ENCODE peak calls at places on chromosomes 5 and 9, in six cellular contexts. N is mucosa of descending colon; G is foreskin fibroblast; D is CD8-positive, alpha-beta T cell; K is heart right ventricle; Z is fibroblast of the aortic adventitia. O is an unnamed sample.

GRCh38 chr9:133421615-133422542 is at the start of gene ADAMTS13:
- DNase-seq in Z (no peak), D (no peak), N (no peak), G (no peak), K (no peak), O (no peak)

GRCh38 chr5:161846731-161847130 is 1.2 kb upstream of the GABRA1 start:
- DNase-seq in Z (no peak), N (no peak), K (no peak), G (no peak), D (no peak), O (no peak)

GRCh38 chr9:89497978-89498844 is at the start of gene SEMA4D:
- DNase-seq in K (peak), Z (peak), D (peak), G (peak), N (peak), O (no peak)

GRCh38 chr5:17243287-17244063 is 26.0 kb downstream of the BASP1 start:
- DNase-seq in N (no peak), D (no peak), G (no peak), K (no peak), Z (no peak), O (no peak)

GRCh38 chr9:1267141-1267570 is 217.0 kb downstream of the DMRT2 start:
- DNase-seq in D (no peak), G (peak), Z (no peak), K (no peak), N (no peak), O (no peak)

GRCh38 chr9:137255448-137256114 is 454 bp downstream of the NELFB start:
- DNase-seq in N (no peak), K (no peak), Z (peak), G (peak), D (no peak), O (no peak)

GRCh38 chr9:91156451-91157234 is 205.1 kb downstream of the AUH start:
- DNase-seq in K (no peak), Z (no peak), G (no peak), N (no peak), D (peak), O (no peak)

GRCh38 chr5:169797577-169797976 is 160.5 kb downstream of the DOCK2 start:
- DNase-seq in N (no peak), K (no peak), D (no peak), Z (no peak), G (no peak), O (no peak)

GRCh38 chr9:36793277-36793676 is 220.6 kb downstream of the MELK start:
- DNase-seq in K (no peak), N (no peak), D (no peak), G (no peak), Z (no peak), O (no peak)

GRCh38 chr9:137235424-137236237 is 4.9 kb downstream of the SLC34A3 start:
- DNase-seq in G (no peak), D (no peak), K (no peak), Z (no peak), N (no peak), O (no peak)

GRCh38 chr9:73023025-73023541 is 70.2 kb upstream of the ALDH1A1 start:
- DNase-seq in K (peak), Z (peak), N (peak), D (peak), G (peak), O (peak)

GRCh38 chr5:56402273-56403223 is 169.4 kb upstream of the ANKRD55 start:
- DNase-seq in K (no peak), G (no peak), Z (no peak), D (no peak), N (no peak), O (no peak)

GRCh38 chr9:89153618-89154017 is 25.0 kb downstream of the SHC3 start:
- DNase-seq in Z (peak), K (no peak), G (peak), N (no peak), D (no peak), O (peak)

GRCh38 chr9:36597412-36598178 is 24.9 kb downstream of the MELK start:
- DNase-seq in Z (peak), D (no peak), K (no peak), N (no peak), G (peak), O (peak)

GRCh38 chr9:21688108-21689102 is 114.0 kb upstream of the MTAP start:
- DNase-seq in Z (peak), K (no peak), G (peak), D (no peak), N (no peak), O (peak)

GRCh38 chr9:83343366-83343765 is 194.8 kb downstream of the FRMD3 start:
- DNase-seq in Z (no peak), G (no peak), N (no peak), D (no peak), K (no peak), O (no peak)

GRCh38 chr5:22835630-22836029 is 17.5 kb downstream of the CDH12 start:
- DNase-seq in K (no peak), N (no peak), D (no peak), Z (no peak), G (no peak), O (no peak)

GRCh38 chr5:112647428-112647827 is 90.3 kb upstream of the APC start:
- DNase-seq in G (no peak), D (no peak), N (no peak), Z (no peak), K (no peak), O (no peak)

GRCh38 chr5:72465601-72466563 is 41.3 kb downstream of the ZNF366 start:
- DNase-seq in G (peak), Z (peak), N (no peak), K (no peak), D (no peak), O (no peak)

GRCh38 chr5:50292735-50293394 is 148.2 kb downstream of the EMB start:
- DNase-seq in K (no peak), D (no peak), N (no peak), G (no peak), Z (no peak), O (no peak)

GRCh38 chr5:1555808-1556681 is 32.3 kb upstream of the LPCAT1 start:
- DNase-seq in N (no peak), G (no peak), Z (no peak), K (no peak), D (no peak), O (no peak)

GRCh38 chr5:1729641-1730486 is 69.8 kb downstream of the MRPL36 start:
- DNase-seq in D (peak), G (no peak), N (no peak), K (no peak), Z (no peak), O (no peak)

GRCh38 chr5:56094579-56095361 is 100.0 kb upstream of the IL6ST start:
- DNase-seq in G (no peak), K (no peak), D (no peak), N (no peak), Z (no peak), O (no peak)

GRCh38 chr5:120817044-120817985 is 353.2 kb downstream of the PRR16 start:
- DNase-seq in D (no peak), K (no peak), N (no peak), Z (peak), G (peak), O (no peak)

GRCh38 chr9:138098908-138099791 is 221.6 kb downstream of the CACNA1B start:
- DNase-seq in K (no peak), D (peak), Z (no peak), G (no peak), N (no peak), O (no peak)

GRCh38 chr9:5633243-5633642 is 4.3 kb downstream of the RIC1 start:
- DNase-seq in D (no peak), Z (peak), K (no peak), G (no peak), N (no peak), O (no peak)

GRCh38 chr5:113250341-113250953 is 184.3 kb downstream of the TSSK1B start:
- DNase-seq in Z (peak), G (peak), N (no peak), K (no peak), D (no peak), O (peak)

GRCh38 chr5:103744159-103744558 is 181.6 kb upstream of the NUDT12 start:
- DNase-seq in N (no peak), Z (peak), K (no peak), D (no peak), G (peak), O (peak)

GRCh38 chr5:1723476-1723875 is 76.2 kb downstream of the MRPL36 start:
- DNase-seq in N (no peak), G (no peak), Z (no peak), D (no peak), K (no peak), O (no peak)

GRCh38 chr9:124629600-124629999 is 122.4 kb upstream of the NR5A1 start:
- DNase-seq in K (no peak), D (no peak), G (peak), Z (peak), N (no peak), O (peak)

GRCh38 chr9:134863306-134863902 is 17.2 kb upstream of the FCN2 start:
- DNase-seq in D (no peak), K (no peak), Z (no peak), N (no peak), G (no peak), O (no peak)

GRCh38 chr5:143054480-143054941 is 284.3 kb downstream of the ARHGAP26 start:
- DNase-seq in K (no peak), N (no peak), D (no peak), Z (no peak), G (no peak), O (peak)

GRCh38 chr5:181217111-181217804 is 5.8 kb upstream of the TRIM41 start:
- DNase-seq in G (peak), Z (peak), N (peak), D (peak), K (peak), O (no peak)

GRCh38 chr9:14768561-14769234 is 46.2 kb upstream of the CER1 start:
- DNase-seq in Z (peak), N (no peak), K (no peak), D (no peak), G (peak), O (no peak)

GRCh38 chr9:27943544-27943943 is 370.3 kb upstream of the C9orf72 start:
- DNase-seq in Z (no peak), N (no peak), D (no peak), G (no peak), K (no peak), O (no peak)

GRCh38 chr5:133362438-133362837 is 249.9 kb downstream of the FSTL4 start:
- DNase-seq in Z (no peak), D (no peak), G (no peak), K (no peak), N (no peak), O (no peak)

DNA sequence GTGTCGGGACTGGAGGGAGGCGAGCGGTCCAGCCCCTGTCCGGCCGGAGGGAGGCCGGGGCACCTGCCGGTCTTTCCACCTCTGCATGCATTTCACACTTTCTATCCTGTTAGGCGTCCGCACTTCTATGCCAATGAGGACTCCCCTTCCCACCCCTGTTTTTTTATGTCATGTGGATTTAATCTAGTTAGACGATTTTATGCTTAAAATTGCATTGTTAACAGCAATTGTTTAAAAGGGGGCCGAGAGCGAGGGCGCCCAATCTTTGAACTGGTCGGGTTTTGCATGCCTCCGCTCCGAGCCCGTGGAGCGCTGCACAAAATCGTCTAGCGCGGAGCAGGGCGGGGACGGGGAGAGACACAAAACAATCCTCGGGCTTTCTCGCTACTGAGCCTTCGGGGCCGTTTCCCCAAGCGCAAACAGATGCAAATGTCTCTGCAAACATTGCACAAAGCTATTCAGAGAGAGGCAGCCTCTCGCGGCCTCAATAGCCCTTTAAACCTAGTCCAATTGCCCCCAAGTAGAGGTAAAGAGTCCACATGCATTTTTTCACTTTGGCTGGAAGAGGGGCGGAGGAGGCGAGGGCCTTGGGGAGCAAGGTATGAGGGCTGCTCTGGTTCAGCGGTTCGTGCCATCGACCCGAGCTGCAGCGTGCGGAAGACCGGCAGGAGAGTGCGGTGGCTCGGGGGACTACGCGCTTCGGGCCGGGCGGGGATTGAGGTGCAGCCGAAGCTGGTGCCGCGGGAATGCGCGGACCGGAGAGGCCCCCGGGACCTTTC is 37.5 kb upstream of the TIFAB start:
- DNase-seq in G (peak), Z (no peak), K (no peak), D (no peak), N (no peak), O (no peak)
- H3K4me3 ChIP-seq in G (peak), Z (no peak), K (peak), D (no peak), N (no peak), O (peak)

GRCh38 chr9:16868706-16869105 is 1.8 kb downstream of the BNC2 start:
- DNase-seq in K (no peak), G (no peak), Z (peak), N (no peak), D (no peak), O (no peak)
- H3K4me3 ChIP-seq in K (no peak), G (peak), Z (peak), N (no peak), D (no peak), O (peak)

GRCh38 chr5:139658928-139659667 is 10.9 kb downstream of the CXXC5 start:
- DNase-seq in Z (peak), D (no peak), N (peak), G (peak), K (peak), O (peak)
- H3K4me3 ChIP-seq in Z (peak), D (no peak), N (no peak), G (peak), K (peak), O (peak)

GRCh38 chr9:129696803-129697110 is 31.3 kb downstream of the PRRX2 start:
- DNase-seq in K (no peak), D (no peak), G (no peak), N (no peak), Z (no peak), O (no peak)
- H3K4me3 ChIP-seq in K (peak), D (no peak), G (peak), N (no peak), Z (peak), O (peak)

GRCh38 chr9:8821910-8822666 is 1022.5 kb upstream of the DMAC1 start:
- DNase-seq in N (no peak), D (no peak), G (no peak), Z (peak), K (no peak), O (no peak)
- H3K4me3 ChIP-seq in N (no peak), D (no peak), G (no peak), Z (no peak), K (no peak), O (no peak)

DNA sequence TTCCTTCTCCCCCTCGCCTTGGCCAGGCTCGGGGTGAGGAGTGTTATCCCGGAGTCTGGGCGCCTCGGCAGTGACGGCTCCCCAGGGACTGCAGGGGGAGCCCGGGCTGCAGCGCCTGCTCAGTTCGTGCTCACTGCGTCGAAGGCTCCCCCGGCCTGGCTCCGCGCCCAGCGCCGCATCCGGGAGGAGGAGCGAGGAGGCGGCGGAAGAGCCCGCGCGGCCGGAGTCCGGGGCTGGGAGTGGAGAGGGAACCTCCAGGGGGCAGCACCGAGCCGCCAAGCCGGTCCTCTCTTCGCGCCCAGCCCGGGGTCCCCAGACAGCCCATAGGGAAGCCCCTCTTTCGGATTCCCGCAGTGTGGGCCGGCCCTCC is 1.3 kb upstream of the EGR1 start:
- DNase-seq in N (peak), G (peak), K (peak), D (peak), Z (peak), O (peak)
- H3K4me3 ChIP-seq in N (peak), G (peak), K (peak), D (peak), Z (peak), O (peak)

GRCh38 chr5:80387063-80387768 is 20.6 kb upstream of the ZFYVE16 start:
- DNase-seq in Z (no peak), D (no peak), G (no peak), N (no peak), K (no peak), O (no peak)

DNA sequence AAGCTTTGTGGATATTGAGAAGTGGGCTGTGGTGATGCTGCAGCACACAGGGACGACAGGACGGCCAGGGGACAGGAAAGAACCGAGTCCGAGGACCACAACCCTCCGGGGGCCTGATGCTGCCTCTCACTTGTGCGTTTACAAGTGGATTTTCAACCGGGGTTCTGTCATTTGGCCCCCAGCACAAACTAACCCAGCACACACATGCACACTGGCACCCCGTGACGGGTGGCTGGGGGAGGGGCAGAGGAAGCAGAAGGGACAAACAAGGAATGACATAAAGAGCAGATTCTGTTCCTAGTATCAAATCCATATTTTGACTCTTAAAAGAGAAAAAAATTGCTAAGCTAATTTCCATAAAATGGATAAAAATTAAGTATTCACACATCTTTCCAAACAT is 18.3 kb upstream of the ZFYVE16 start:
- DNase-seq in K (peak), Z (no peak), D (no peak), G (no peak), N (peak), O (no peak)
- H3K4me3 ChIP-seq in K (no peak), Z (no peak), D (no peak), G (no peak), N (no peak), O (no peak)

GRCh38 chr5:171442287-171443042 is 23.0 kb downstream of the FGF18 start:
- DNase-seq in D (no peak), K (no peak), Z (peak), G (peak), N (no peak), O (peak)

GRCh38 chr5:171449426-171449825 is 30.0 kb downstream of the FGF18 start:
- DNase-seq in D (no peak), Z (no peak), N (no peak), K (no peak), G (no peak), O (no peak)

GRCh38 chr5:171450423-171451246 is 31.2 kb downstream of the FGF18 start:
- DNase-seq in G (peak), K (peak), N (peak), Z (peak), D (peak), O (peak)

GRCh38 chr5:171444582-171444981 is 25.1 kb downstream of the FGF18 start:
- DNase-seq in Z (no peak), K (no peak), N (no peak), G (no peak), D (no peak), O (no peak)

DNA sequence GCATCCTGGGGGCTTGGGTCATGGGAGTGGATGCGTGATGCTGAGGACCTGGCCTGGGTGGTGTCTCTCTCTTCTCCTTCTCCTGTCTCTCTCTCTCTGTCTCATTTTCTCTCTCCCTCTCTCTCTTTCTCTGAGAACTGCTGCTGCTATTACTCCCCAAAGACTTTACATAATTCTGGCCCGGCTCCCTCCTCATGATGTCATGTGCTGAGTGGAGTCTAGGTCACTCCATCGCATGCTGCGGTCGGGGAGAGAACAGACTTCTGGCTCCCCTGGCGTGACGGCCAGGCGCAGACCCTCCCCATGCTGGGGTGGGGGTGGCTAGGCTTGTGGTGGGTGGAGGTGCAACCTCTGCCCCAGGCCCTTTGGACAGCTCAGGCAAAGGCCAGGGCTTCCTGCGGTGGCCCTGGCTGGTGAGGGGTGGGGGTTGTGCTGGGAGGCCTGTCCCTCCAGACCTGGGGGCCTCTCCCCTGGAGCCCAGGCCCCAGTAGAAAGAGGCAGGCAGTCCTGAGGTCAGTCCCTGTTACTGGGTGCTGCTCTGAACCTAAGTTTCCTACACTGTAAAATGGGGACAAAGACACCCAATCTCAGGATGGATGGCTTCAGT is 26.6 kb downstream of the FGF18 start:
- DNase-seq in D (no peak), N (no peak), K (peak), G (peak), Z (peak), O (peak)
- H3K4me3 ChIP-seq in D (no peak), N (no peak), K (no peak), G (no peak), Z (no peak), O (no peak)

DNA sequence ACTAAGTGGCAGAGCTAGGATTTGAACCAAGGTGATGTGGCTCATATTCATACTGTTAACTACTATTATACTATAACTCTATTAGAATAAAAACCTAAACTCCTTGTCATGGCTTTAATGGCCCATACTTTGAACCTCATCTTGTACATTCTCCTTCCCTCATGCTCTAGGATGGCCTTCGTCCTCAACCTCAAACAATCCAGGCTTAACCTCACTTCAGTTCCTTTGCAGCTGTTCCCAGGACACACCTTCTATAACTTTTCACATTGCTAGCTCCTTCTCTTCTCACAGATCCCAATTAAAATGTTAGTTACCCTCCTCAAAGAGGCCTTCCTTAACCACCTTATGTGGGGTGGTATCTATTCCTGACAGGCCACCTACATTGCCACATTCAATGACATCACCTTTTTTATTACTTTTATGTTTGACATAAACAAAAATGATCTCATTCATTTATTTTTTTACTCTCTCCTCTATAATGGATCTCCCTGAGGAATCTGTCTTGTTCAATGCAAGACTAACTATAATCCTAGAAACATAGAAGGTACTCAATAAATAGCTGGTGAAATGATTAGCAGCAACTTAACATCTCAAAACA is 53.7 kb downstream of the CEP120 start:
- DNase-seq in K (no peak), N (no peak), G (no peak), Z (no peak), D (no peak), O (no peak)
- H3K4me3 ChIP-seq in K (no peak), N (no peak), G (no peak), Z (no peak), D (no peak), O (no peak)

O was measured in skeletal muscle cell.